ENCODE peak calls at places on chromosomes 5 and 9, in six cellular contexts. E is right lobe of liver, K is thoracic aorta, D is mammary epithelial cell, S is HCT116, N is right cardiac atrium. V is an unnamed sample. For H3K4me1, the result is how much of the 10 kb centered on the place peaks cover.

GRCh38 chr9:73845954-73846690 is 651.0 kb upstream of the RORB start:
- DNase-seq in E (no peak), D (no peak), K (no peak), S (no peak), N (no peak), V (no peak)

GRCh38 chr5:24222866-24223265 is 421.9 kb downstream of the CDH10 start:
- DNase-seq in E (no peak), K (no peak), D (peak), N (no peak), S (no peak), V (no peak)

GRCh38 chr5:132474131-132474723 is 16.3 kb downstream of the IRF1 start:
- DNase-seq in E (no peak), K (no peak), N (no peak), S (no peak), D (no peak), V (no peak)

GRCh38 chr5:126481243-126481642 is 58.0 kb downstream of the GRAMD2B start:
- DNase-seq in D (no peak), N (no peak), E (no peak), K (no peak), S (no peak), V (no peak)

GRCh38 chr5:80212171-80212667 is 43.6 kb downstream of the SERINC5 start:
- DNase-seq in K (no peak), N (no peak), D (no peak), S (no peak), E (no peak), V (no peak)

GRCh38 chr5:40679998-40680681 is 425 bp downstream of the PTGER4 start:
- DNase-seq in N (no peak), S (no peak), K (no peak), D (no peak), E (peak), V (peak)

GRCh38 chr9:127980056-127980705 is 608 bp downstream of the EEIG1 start:
- DNase-seq in K (no peak), S (no peak), E (peak), D (peak), N (peak), V (peak)

GRCh38 chr5:139091439-139092156 is 106.6 kb downstream of the SIL1 start:
- DNase-seq in N (no peak), K (no peak), S (no peak), D (no peak), E (no peak), V (no peak)

GRCh38 chr9:121299467-121300282 is 31.7 kb downstream of the GSN start:
- DNase-seq in S (no peak), N (peak), D (peak), K (no peak), E (no peak), V (no peak)

GRCh38 chr5:106331415-106331814 is 1339.3 kb downstream of the EFNA5 start:
- DNase-seq in S (no peak), K (no peak), N (no peak), E (no peak), D (peak), V (no peak)

GRCh38 chr9:77946969-77947368 is 84.6 kb downstream of the GNAQ start:
- DNase-seq in E (no peak), S (no peak), D (no peak), N (no peak), K (no peak), V (peak)

GRCh38 chr5:34552129-34552528 is 104.0 kb upstream of the RAI14 start:
- DNase-seq in E (no peak), D (no peak), S (no peak), N (no peak), K (no peak), V (peak)

GRCh38 chr9:90659626-90660364 is 17.2 kb upstream of the DIRAS2 start:
- DNase-seq in N (no peak), E (no peak), D (peak), S (no peak), K (no peak), V (no peak)

GRCh38 chr5:135437796-135438560 is 9.2 kb downstream of the DCANP1 start:
- DNase-seq in K (peak), S (peak), N (peak), D (peak), E (no peak), V (peak)

GRCh38 chr5:160310910-160311295 is 1.5 kb downstream of the CCNJL start:
- DNase-seq in S (no peak), N (no peak), K (no peak), E (no peak), D (no peak), V (no peak)
- H3K4me3 ChIP-seq in S (no peak), N (no peak), K (no peak), E (no peak), D (peak), V (no peak)

GRCh38 chr5:148014276-148014675 is 49.5 kb upstream of the SPINK5 start:
- DNase-seq in N (no peak), D (peak), S (no peak), E (no peak), K (no peak), V (no peak)
- H3K27ac ChIP-seq in N (no peak), D (no peak), S (no peak), E (no peak), K (no peak), V (no peak)

DNA sequence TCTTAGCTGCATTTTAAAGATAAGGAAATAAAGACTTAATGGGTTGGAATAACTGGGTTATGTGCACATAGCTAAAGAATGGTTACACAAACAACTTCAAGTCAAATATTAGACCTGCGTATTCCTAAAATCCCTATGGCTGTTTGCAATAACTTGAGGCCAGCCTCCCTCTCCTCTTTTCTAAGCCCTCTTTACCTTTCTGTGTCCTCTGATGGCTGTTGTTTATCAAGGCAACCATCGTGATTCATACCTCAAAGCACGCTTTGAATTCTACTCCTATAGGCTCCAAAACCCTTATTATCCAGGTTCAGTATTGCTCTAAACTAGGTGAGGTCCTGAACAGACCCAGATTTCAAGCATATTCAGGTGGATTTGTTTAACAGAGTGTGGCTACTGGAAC is 45.6 kb upstream of the LCP2 start:
- DNase-seq in S (no peak), E (no peak), N (no peak), D (no peak), K (no peak), V (no peak)
- H3K4me1 ChIP-seq in S (under half), E (under half), N (under half), D (under half), K (under half), V (under half)

GRCh38 chr9:122463828-122464632 is 13.7 kb downstream of the OR1J1 start:
- DNase-seq in E (no peak), D (peak), N (no peak), K (no peak), S (peak), V (peak)
- H3K4me3 ChIP-seq in E (peak), D (peak), N (no peak), K (peak), S (peak), V (no peak)

GRCh38 chr5:69270827-69271226 is 36.1 kb downstream of the CDK7 start:
- DNase-seq in E (no peak), S (no peak), D (no peak), K (no peak), N (no peak), V (no peak)

GRCh38 chr5:69276422-69277174 is 41.9 kb downstream of the CDK7 start:
- DNase-seq in N (no peak), E (no peak), S (no peak), D (no peak), K (no peak), V (no peak)

GRCh38 chr5:69275563-69275962 is 40.9 kb downstream of the CDK7 start:
- DNase-seq in K (no peak), N (no peak), D (no peak), S (no peak), E (no peak), V (no peak)

GRCh38 chr5:69268899-69269298 is 34.2 kb downstream of the CDK7 start:
- DNase-seq in D (no peak), K (no peak), S (no peak), E (no peak), N (no peak), V (no peak)

GRCh38 chr5:69271376-69271775 is 36.7 kb downstream of the CDK7 start:
- DNase-seq in E (peak), K (no peak), S (no peak), N (peak), D (peak), V (no peak)
- H3K27ac ChIP-seq in E (no peak), K (no peak), S (peak), N (no peak), D (no peak), V (no peak)

GRCh38 chr9:706606-707451 is 134.7 kb upstream of the DMRT1 start:
- DNase-seq in S (no peak), D (peak), N (peak), K (peak), E (peak), V (peak)
- H3K4me1 ChIP-seq in S (under half), D (under half), N (under half), K (under half), E (under half), V (half or more)

GRCh38 chr5:72468606-72469005 is 38.6 kb downstream of the ZNF366 start:
- DNase-seq in D (no peak), E (no peak), N (no peak), S (no peak), K (no peak), V (no peak)
- H3K4me3 ChIP-seq in D (no peak), E (no peak), N (no peak), S (no peak), K (no peak), V (no peak)

GRCh38 chr9:7166074-7166473 is 408.3 kb downstream of the KDM4C start:
- DNase-seq in S (no peak), E (no peak), K (no peak), N (no peak), D (no peak), V (no peak)
- H3K27ac ChIP-seq in S (no peak), E (no peak), K (no peak), N (no peak), D (no peak), V (no peak)

V was measured in body of pancreas.